ENCODE peak calls at places on chromosomes 1 and 21, in nine cellular contexts. One of them, this sample, is unnamed.

GRCh38 chr1:89519779-89520358 is 4.8 kb upstream of the LRRC8B start:
- DNase-seq in fibroblast of lung: peak
- DNase-seq in neuronal stem cell: no peak
- DNase-seq in DND-41: peak
- DNase-seq in SK-N-SH: peak
- DNase-seq in GM23248: peak
- DNase-seq in IMR-90: peak
- DNase-seq in HCT116: peak
- DNase-seq in Karpas-422: peak
- DNase-seq in this sample: peak

GRCh38 chr1:41712687-41713086 is 206.0 kb downstream of the HIVEP3 start:
- DNase-seq in fibroblast of lung: no peak
- DNase-seq in neuronal stem cell: no peak
- DNase-seq in DND-41: no peak
- DNase-seq in SK-N-SH: peak
- DNase-seq in GM23248: peak
- DNase-seq in IMR-90: no peak
- DNase-seq in HCT116: no peak
- DNase-seq in Karpas-422: no peak
- DNase-seq in this sample: no peak

GRCh38 chr1:228393268-228393699 is 13.4 kb downstream of the TRIM11 start:
- DNase-seq in fibroblast of lung: peak
- DNase-seq in neuronal stem cell: no peak
- DNase-seq in DND-41: no peak
- DNase-seq in SK-N-SH: no peak
- DNase-seq in GM23248: peak
- DNase-seq in IMR-90: peak
- DNase-seq in HCT116: no peak
- DNase-seq in Karpas-422: no peak
- DNase-seq in this sample: peak

GRCh38 chr1:65825736-65826135 is 33.0 kb downstream of the PDE4B start:
- DNase-seq in fibroblast of lung: peak
- DNase-seq in neuronal stem cell: no peak
- DNase-seq in DND-41: no peak
- DNase-seq in SK-N-SH: no peak
- DNase-seq in GM23248: peak
- DNase-seq in IMR-90: peak
- DNase-seq in HCT116: no peak
- DNase-seq in Karpas-422: no peak
- DNase-seq in this sample: no peak

GRCh38 chr21:46122241-46122671 is 24.3 kb downstream of the COL6A2 start:
- DNase-seq in fibroblast of lung: peak
- DNase-seq in neuronal stem cell: no peak
- DNase-seq in DND-41: no peak
- DNase-seq in SK-N-SH: no peak
- DNase-seq in GM23248: peak
- DNase-seq in IMR-90: peak
- DNase-seq in HCT116: no peak
- DNase-seq in Karpas-422: no peak
- DNase-seq in this sample: no peak

GRCh38 chr1:100304921-100305320 is 38.9 kb downstream of the RTCA start:
- DNase-seq in fibroblast of lung: no peak
- DNase-seq in neuronal stem cell: no peak
- DNase-seq in DND-41: no peak
- DNase-seq in SK-N-SH: no peak
- DNase-seq in GM23248: no peak
- DNase-seq in IMR-90: no peak
- DNase-seq in HCT116: no peak
- DNase-seq in Karpas-422: no peak
- DNase-seq in this sample: no peak

GRCh38 chr1:21082078-21082477 is 94.6 kb downstream of the EIF4G3 start:
- DNase-seq in fibroblast of lung: no peak
- DNase-seq in neuronal stem cell: no peak
- DNase-seq in DND-41: no peak
- DNase-seq in SK-N-SH: no peak
- DNase-seq in GM23248: no peak
- DNase-seq in IMR-90: peak
- DNase-seq in HCT116: no peak
- DNase-seq in Karpas-422: no peak
- DNase-seq in this sample: no peak

GRCh38 chr1:72697410-72697809 is 415.1 kb upstream of the NEGR1 start:
- DNase-seq in fibroblast of lung: no peak
- DNase-seq in neuronal stem cell: no peak
- DNase-seq in DND-41: no peak
- DNase-seq in SK-N-SH: no peak
- DNase-seq in GM23248: no peak
- DNase-seq in IMR-90: no peak
- DNase-seq in HCT116: no peak
- DNase-seq in Karpas-422: no peak
- DNase-seq in this sample: no peak

GRCh38 chr1:116514708-116515525 is 55.9 kb downstream of the CD58 start:
- DNase-seq in fibroblast of lung: peak
- DNase-seq in neuronal stem cell: no peak
- DNase-seq in DND-41: peak
- DNase-seq in SK-N-SH: no peak
- DNase-seq in GM23248: no peak
- DNase-seq in IMR-90: no peak
- DNase-seq in HCT116: no peak
- DNase-seq in Karpas-422: no peak
- DNase-seq in this sample: no peak

GRCh38 chr1:115717541-115717940 is 51.0 kb downstream of the CASQ2 start:
- DNase-seq in fibroblast of lung: peak
- DNase-seq in neuronal stem cell: no peak
- DNase-seq in DND-41: peak
- DNase-seq in SK-N-SH: peak
- DNase-seq in GM23248: peak
- DNase-seq in IMR-90: peak
- DNase-seq in HCT116: peak
- DNase-seq in Karpas-422: peak
- DNase-seq in this sample: peak

GRCh38 chr1:56436912-56437403 is 142.4 kb downstream of the PLPP3 start:
- DNase-seq in fibroblast of lung: no peak
- DNase-seq in neuronal stem cell: peak
- DNase-seq in DND-41: no peak
- DNase-seq in SK-N-SH: no peak
- DNase-seq in GM23248: no peak
- DNase-seq in IMR-90: no peak
- DNase-seq in HCT116: no peak
- DNase-seq in Karpas-422: no peak
- DNase-seq in this sample: no peak

GRCh38 chr1:94883688-94884087 is 43.2 kb downstream of the CNN3 start:
- DNase-seq in fibroblast of lung: peak
- DNase-seq in neuronal stem cell: no peak
- DNase-seq in DND-41: peak
- DNase-seq in SK-N-SH: no peak
- DNase-seq in GM23248: peak
- DNase-seq in IMR-90: peak
- DNase-seq in HCT116: no peak
- DNase-seq in Karpas-422: no peak
- DNase-seq in this sample: no peak

GRCh38 chr1:44290250-44291094 is 64.6 kb downstream of the ERI3 start:
- DNase-seq in fibroblast of lung: no peak
- DNase-seq in neuronal stem cell: no peak
- DNase-seq in DND-41: no peak
- DNase-seq in SK-N-SH: no peak
- DNase-seq in GM23248: no peak
- DNase-seq in IMR-90: no peak
- DNase-seq in HCT116: no peak
- DNase-seq in Karpas-422: no peak
- DNase-seq in this sample: no peak

GRCh38 chr1:179871940-179872339 is 5.7 kb downstream of the TOR1AIP2 start:
- DNase-seq in fibroblast of lung: no peak
- DNase-seq in neuronal stem cell: no peak
- DNase-seq in DND-41: no peak
- DNase-seq in SK-N-SH: no peak
- DNase-seq in GM23248: no peak
- DNase-seq in IMR-90: no peak
- DNase-seq in HCT116: no peak
- DNase-seq in Karpas-422: no peak
- DNase-seq in this sample: no peak

GRCh38 chr1:56551691-56552090 is 27.7 kb downstream of the PLPP3 start:
- DNase-seq in fibroblast of lung: peak
- DNase-seq in neuronal stem cell: no peak
- DNase-seq in DND-41: no peak
- DNase-seq in SK-N-SH: no peak
- DNase-seq in GM23248: no peak
- DNase-seq in IMR-90: no peak
- DNase-seq in HCT116: no peak
- DNase-seq in Karpas-422: peak
- DNase-seq in this sample: no peak

GRCh38 chr1:48039088-48040049 is 42.2 kb upstream of the TRABD2B start:
- DNase-seq in fibroblast of lung: peak
- DNase-seq in neuronal stem cell: no peak
- DNase-seq in DND-41: no peak
- DNase-seq in SK-N-SH: no peak
- DNase-seq in GM23248: no peak
- DNase-seq in IMR-90: peak
- DNase-seq in HCT116: no peak
- DNase-seq in Karpas-422: no peak
- DNase-seq in this sample: no peak

GRCh38 chr21:17472592-17473271 is 40.1 kb upstream of the CXADR start:
- DNase-seq in fibroblast of lung: no peak
- DNase-seq in neuronal stem cell: no peak
- DNase-seq in DND-41: no peak
- DNase-seq in SK-N-SH: no peak
- DNase-seq in GM23248: no peak
- DNase-seq in IMR-90: no peak
- DNase-seq in HCT116: no peak
- DNase-seq in Karpas-422: no peak
- DNase-seq in this sample: no peak

GRCh38 chr1:176102700-176103244 is 104.3 kb downstream of the COP1 start:
- DNase-seq in fibroblast of lung: peak
- DNase-seq in neuronal stem cell: no peak
- DNase-seq in DND-41: no peak
- DNase-seq in SK-N-SH: no peak
- DNase-seq in GM23248: peak
- DNase-seq in IMR-90: peak
- DNase-seq in HCT116: no peak
- DNase-seq in Karpas-422: no peak
- DNase-seq in this sample: no peak

DNA sequence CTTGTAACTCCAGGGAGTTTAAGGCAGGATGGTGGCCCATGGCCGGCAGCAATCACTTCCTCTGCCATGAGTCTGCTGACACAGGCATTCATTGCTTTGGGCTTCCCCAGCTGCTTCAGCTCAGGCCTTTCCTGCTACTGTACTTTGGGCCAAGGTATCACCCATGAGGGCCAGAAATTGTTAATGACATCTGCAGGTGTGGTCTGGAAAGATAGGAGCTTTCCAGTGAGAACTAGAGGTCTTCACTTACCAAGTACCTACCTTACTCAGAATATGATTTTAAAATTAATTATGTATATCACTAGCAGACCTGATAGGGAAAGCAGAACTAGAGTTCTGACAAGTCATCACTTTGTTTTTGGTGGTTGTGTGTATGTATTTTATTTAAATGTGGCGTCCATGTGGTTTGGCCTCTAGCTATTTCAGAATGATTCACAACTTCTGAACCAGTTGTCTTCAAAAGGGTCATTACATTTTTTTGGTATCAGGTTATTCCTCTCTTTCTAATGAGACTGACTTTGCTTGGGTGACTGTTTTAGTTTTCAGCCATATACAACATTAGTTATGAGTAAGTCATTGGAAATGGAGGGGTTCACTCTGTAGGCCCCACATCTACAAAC is 2.7 kb downstream of the RGL1 start:
- DNase-seq in fibroblast of lung: peak
- DNase-seq in neuronal stem cell: no peak
- DNase-seq in DND-41: no peak
- DNase-seq in SK-N-SH: no peak
- DNase-seq in GM23248: peak
- DNase-seq in IMR-90: peak
- DNase-seq in HCT116: no peak
- DNase-seq in Karpas-422: no peak
- DNase-seq in this sample: no peak
- H3K4me3 ChIP-seq in fibroblast of lung: no peak
- H3K4me3 ChIP-seq in neuronal stem cell: no peak
- H3K4me3 ChIP-seq in DND-41: no peak
- H3K4me3 ChIP-seq in SK-N-SH: no peak
- H3K4me3 ChIP-seq in GM23248: no peak
- H3K4me3 ChIP-seq in IMR-90: no peak
- H3K4me3 ChIP-seq in HCT116: no peak
- H3K4me3 ChIP-seq in Karpas-422: no peak
- H3K4me3 ChIP-seq in this sample: no peak

GRCh38 chr1:9436258-9436657 is 103.0 kb upstream of the SLC25A33 start:
- DNase-seq in fibroblast of lung: no peak
- DNase-seq in neuronal stem cell: no peak
- DNase-seq in DND-41: no peak
- DNase-seq in SK-N-SH: no peak
- DNase-seq in GM23248: no peak
- DNase-seq in IMR-90: no peak
- DNase-seq in HCT116: no peak
- DNase-seq in Karpas-422: no peak
- DNase-seq in this sample: no peak
- H2AFZ ChIP-seq in fibroblast of lung: no peak
- H2AFZ ChIP-seq in neuronal stem cell: no peak
- H2AFZ ChIP-seq in DND-41: no peak
- H2AFZ ChIP-seq in SK-N-SH: no peak
- H2AFZ ChIP-seq in GM23248: no peak
- H2AFZ ChIP-seq in IMR-90: no peak
- H2AFZ ChIP-seq in HCT116: no peak
- H2AFZ ChIP-seq in Karpas-422: no peak
- H2AFZ ChIP-seq in this sample: no peak

DNA sequence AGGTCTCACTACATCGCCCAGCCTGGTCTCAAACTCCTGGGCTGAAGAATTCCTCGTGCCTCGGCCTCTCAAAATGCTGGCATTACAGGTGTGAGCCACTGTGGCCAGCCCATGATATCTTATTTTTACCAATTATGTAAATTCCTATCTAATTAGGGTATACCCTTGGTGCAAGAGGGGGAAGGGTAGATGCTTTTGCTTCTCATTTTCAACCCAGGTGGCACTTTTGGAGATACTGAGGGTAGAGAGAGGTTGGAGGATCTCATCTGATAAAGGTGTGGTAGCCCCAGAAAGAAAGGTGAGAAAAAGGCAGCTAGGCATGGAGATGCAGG is 17.4 kb downstream of the ENSA start:
- DNase-seq in fibroblast of lung: no peak
- DNase-seq in neuronal stem cell: no peak
- DNase-seq in DND-41: no peak
- DNase-seq in SK-N-SH: no peak
- DNase-seq in GM23248: no peak
- DNase-seq in IMR-90: no peak
- DNase-seq in HCT116: no peak
- DNase-seq in Karpas-422: peak
- DNase-seq in this sample: peak
- H3K4me3 ChIP-seq in fibroblast of lung: no peak
- H3K4me3 ChIP-seq in neuronal stem cell: no peak
- H3K4me3 ChIP-seq in DND-41: no peak
- H3K4me3 ChIP-seq in SK-N-SH: no peak
- H3K4me3 ChIP-seq in GM23248: peak
- H3K4me3 ChIP-seq in IMR-90: no peak
- H3K4me3 ChIP-seq in HCT116: no peak
- H3K4me3 ChIP-seq in Karpas-422: peak
- H3K4me3 ChIP-seq in this sample: peak

DNA sequence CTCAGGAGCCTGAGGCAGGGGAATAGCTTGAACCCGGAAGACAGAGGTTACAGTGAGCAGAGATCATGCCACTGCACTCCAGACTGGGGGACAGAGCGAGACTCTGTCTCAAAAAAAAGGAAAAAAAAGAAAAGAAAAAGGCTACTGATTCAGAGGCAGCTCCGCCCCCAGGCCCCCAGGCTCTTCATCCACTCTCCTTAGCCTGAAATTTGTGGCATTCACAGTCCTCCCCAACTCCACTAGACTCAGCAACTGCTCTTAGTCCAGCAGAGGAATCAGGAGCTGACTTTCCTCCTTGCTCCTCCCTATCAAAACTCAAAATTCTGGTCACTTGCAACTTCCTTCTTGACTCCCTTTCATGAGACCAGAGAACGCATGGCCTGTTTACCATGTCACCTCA is 27.0 kb downstream of the PCAT6 start:
- DNase-seq in fibroblast of lung: no peak
- DNase-seq in neuronal stem cell: no peak
- DNase-seq in DND-41: no peak
- DNase-seq in SK-N-SH: no peak
- DNase-seq in GM23248: no peak
- DNase-seq in IMR-90: no peak
- DNase-seq in HCT116: no peak
- DNase-seq in Karpas-422: no peak
- DNase-seq in this sample: no peak
- H2AFZ ChIP-seq in fibroblast of lung: no peak
- H2AFZ ChIP-seq in neuronal stem cell: peak
- H2AFZ ChIP-seq in DND-41: no peak
- H2AFZ ChIP-seq in SK-N-SH: no peak
- H2AFZ ChIP-seq in GM23248: no peak
- H2AFZ ChIP-seq in IMR-90: no peak
- H2AFZ ChIP-seq in HCT116: no peak
- H2AFZ ChIP-seq in Karpas-422: no peak
- H2AFZ ChIP-seq in this sample: no peak

This sample was measured in OCI-LY7.